ENCODE peak calls at places on chromosomes 7 and 10, in ten cellular contexts. M, B, X, Z, H, E, P, N, V and W are unnamed samples. For H3K36me3, the result is how much of the 10 kb centered on the place peaks cover.

GRCh38 chr7:140390466-140391190 is 7.7 kb downstream of the SLC37A3 start:
- DNase-seq in M (no peak), B (no peak), X (no peak), Z (no peak), H (no peak), E (no peak), P (peak), N (no peak), V (no peak), W (peak)

GRCh38 chr7:21020667-21021066 is 234.0 kb upstream of the SP8 start:
- DNase-seq in M (no peak), B (no peak), X (peak), Z (no peak), H (no peak), E (no peak), P (no peak), N (no peak), V (no peak), W (no peak)

GRCh38 chr10:31149835-31150512 is 118.3 kb upstream of the ZNF438 start:
- DNase-seq in M (no peak), B (no peak), X (no peak), Z (no peak), H (no peak), E (no peak), P (no peak), N (no peak), V (no peak), W (no peak)

GRCh38 chr7:129947001-129947400 is 5.8 kb downstream of the UBE2H start:
- DNase-seq in M (no peak), B (no peak), X (no peak), Z (no peak), H (no peak), E (no peak), P (no peak), N (no peak), V (no peak), W (no peak)

GRCh38 chr10:132974886-132975881 is 32.8 kb upstream of the CFAP46 start:
- DNase-seq in M (no peak), B (no peak), X (no peak), Z (peak), H (no peak), E (no peak), P (peak), N (no peak), V (no peak), W (no peak)

GRCh38 chr10:15485684-15486316 is 114.7 kb upstream of the FAM171A1 start:
- DNase-seq in M (no peak), B (no peak), X (no peak), Z (no peak), H (no peak), E (no peak), P (no peak), N (no peak), V (no peak), W (no peak)

GRCh38 chr7:25391295-25391861 is 163.1 kb upstream of the NPVF start:
- DNase-seq in M (peak), B (no peak), X (peak), Z (no peak), H (no peak), E (no peak), P (no peak), N (peak), V (no peak), W (no peak)

GRCh38 chr7:28755255-28755654 is 202.9 kb downstream of the TRIL start:
- DNase-seq in M (no peak), B (no peak), X (peak), Z (no peak), H (no peak), E (no peak), P (no peak), N (no peak), V (no peak), W (no peak)

GRCh38 chr10:12588091-12588850 is 238.9 kb downstream of the CAMK1D start:
- DNase-seq in M (no peak), B (no peak), X (peak), Z (no peak), H (no peak), E (no peak), P (no peak), N (no peak), V (peak), W (no peak)

GRCh38 chr7:32163141-32163806 is 93.1 kb upstream of the PDE1C start:
- DNase-seq in M (no peak), B (peak), X (peak), Z (no peak), H (peak), E (no peak), P (no peak), N (no peak), V (peak), W (no peak)

GRCh38 chr10:44858988-44859387 is 52.1 kb upstream of the TMEM72 start:
- DNase-seq in M (no peak), B (no peak), X (peak), Z (no peak), H (no peak), E (no peak), P (no peak), N (no peak), V (no peak), W (no peak)

GRCh38 chr10:98861962-98862361 is 373.7 kb downstream of the HPSE2 start:
- DNase-seq in M (no peak), B (no peak), X (no peak), Z (no peak), H (no peak), E (no peak), P (no peak), N (no peak), V (no peak), W (no peak)

GRCh38 chr10:132392811-132393694 is 3.9 kb upstream of the PWWP2B start:
- DNase-seq in M (no peak), B (no peak), X (peak), Z (no peak), H (no peak), E (no peak), P (peak), N (no peak), V (peak), W (no peak)

GRCh38 chr7:51346136-51346535 is 29.5 kb upstream of the COBL start:
- DNase-seq in M (no peak), B (no peak), X (no peak), Z (no peak), H (no peak), E (no peak), P (no peak), N (no peak), V (no peak), W (no peak)

GRCh38 chr10:126908729-126909526 is 3.7 kb downstream of the DOCK1 start:
- DNase-seq in M (no peak), B (no peak), X (no peak), Z (no peak), H (no peak), E (no peak), P (peak), N (no peak), V (no peak), W (no peak)

GRCh38 chr10:88467835-88468485 is 115.2 kb downstream of the RNLS start:
- DNase-seq in M (no peak), B (no peak), X (no peak), Z (no peak), H (no peak), E (no peak), P (no peak), N (no peak), V (no peak), W (no peak)

GRCh38 chr7:12244129-12244528 is 33.0 kb downstream of the TMEM106B start:
- DNase-seq in M (peak), B (peak), X (peak), Z (peak), H (peak), E (no peak), P (no peak), N (peak), V (peak), W (no peak)

GRCh38 chr7:45660201-45660900 is 86.2 kb downstream of the ADCY1 start:
- DNase-seq in M (no peak), B (no peak), X (no peak), Z (no peak), H (peak), E (no peak), P (no peak), N (no peak), V (no peak), W (no peak)

GRCh38 chr7:149822353-149822943 is 15.7 kb upstream of the ZNF862 start:
- DNase-seq in M (no peak), B (no peak), X (no peak), Z (peak), H (no peak), E (no peak), P (peak), N (no peak), V (no peak), W (no peak)

GRCh38 chr10:42990016-42990720 is 86.7 kb upstream of the RET start:
- DNase-seq in M (no peak), B (peak), X (no peak), Z (peak), H (no peak), E (no peak), P (peak), N (peak), V (no peak), W (no peak)

GRCh38 chr7:118609207-118609606 is 384.7 kb downstream of the ANKRD7 start:
- DNase-seq in M (no peak), B (no peak), X (no peak), Z (no peak), H (no peak), E (no peak), P (no peak), N (no peak), V (no peak), W (peak)

GRCh38 chr10:97229322-97229721 is 43.6 kb upstream of the SLIT1 start:
- DNase-seq in M (no peak), B (no peak), X (peak), Z (no peak), H (no peak), E (peak), P (no peak), N (no peak), V (no peak), W (no peak)

GRCh38 chr10:93678386-93678785 is 24.0 kb downstream of the FRA10AC1 start:
- DNase-seq in M (no peak), B (no peak), X (no peak), Z (no peak), H (no peak), E (no peak), P (no peak), N (no peak), V (no peak), W (no peak)

GRCh38 chr7:31887006-31887405 is 183.2 kb downstream of the PDE1C start:
- DNase-seq in M (no peak), B (no peak), X (no peak), Z (no peak), H (no peak), E (no peak), P (no peak), N (no peak), V (no peak), W (no peak)

GRCh38 chr7:151115836-151116418 is 29.7 kb downstream of the AGAP3 start:
- DNase-seq in M (no peak), B (peak), X (peak), Z (peak), H (peak), E (no peak), P (no peak), N (peak), V (peak), W (no peak)

GRCh38 chr10:61789031-61789430 is 112.5 kb upstream of the ARID5B start:
- DNase-seq in M (no peak), B (no peak), X (no peak), Z (no peak), H (no peak), E (no peak), P (no peak), N (no peak), V (no peak), W (no peak)

GRCh38 chr10:80614576-80615416 is 77.1 kb downstream of the SH2D4B start:
- DNase-seq in M (no peak), B (no peak), X (no peak), Z (no peak), H (no peak), E (no peak), P (no peak), N (no peak), V (no peak), W (no peak)

GRCh38 chr10:667602-668143 is 21.8 kb downstream of the DIP2C start:
- DNase-seq in M (no peak), B (no peak), X (no peak), Z (no peak), H (no peak), E (no peak), P (no peak), N (no peak), V (no peak), W (no peak)

GRCh38 chr10:668786-669485 is 20.5 kb downstream of the DIP2C start:
- DNase-seq in M (no peak), B (no peak), X (no peak), Z (no peak), H (no peak), E (no peak), P (no peak), N (no peak), V (peak), W (no peak)

GRCh38 chr10:665579-666091 is 23.8 kb downstream of the DIP2C start:
- DNase-seq in M (no peak), B (no peak), X (no peak), Z (no peak), H (peak), E (peak), P (no peak), N (no peak), V (peak), W (no peak)

GRCh38 chr10:666237-667012 is 23.0 kb downstream of the DIP2C start:
- DNase-seq in M (no peak), B (no peak), X (no peak), Z (no peak), H (no peak), E (no peak), P (no peak), N (no peak), V (peak), W (no peak)

DNA sequence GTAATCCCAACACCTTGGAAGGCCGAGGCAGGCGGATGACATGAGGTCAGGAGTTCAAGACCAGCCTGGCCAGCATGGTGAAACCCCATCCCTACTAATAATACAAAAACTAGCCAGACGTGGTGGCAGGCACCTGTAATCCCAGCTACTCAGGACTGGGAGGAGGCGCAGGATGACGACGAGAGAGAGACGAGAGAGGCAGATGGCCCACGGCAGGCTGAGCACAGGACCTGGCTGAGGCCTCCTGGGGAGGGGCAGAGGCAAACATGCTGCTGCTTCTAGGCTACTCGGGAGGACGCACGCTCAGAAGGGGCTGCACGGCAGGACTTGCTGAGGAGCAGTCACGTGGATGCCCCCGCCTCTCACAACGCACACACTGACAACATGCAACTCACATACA is 22.4 kb downstream of the DIP2C start:
- DNase-seq in M (no peak), B (no peak), X (no peak), Z (no peak), H (no peak), E (no peak), P (no peak), N (no peak), V (peak), W (no peak)
- H3K36me3 ChIP-seq in M (under half), B (under half), X (under half), Z (under half), H (under half), E (under half), P (under half), N (under half), V (under half), W (under half)

DNA sequence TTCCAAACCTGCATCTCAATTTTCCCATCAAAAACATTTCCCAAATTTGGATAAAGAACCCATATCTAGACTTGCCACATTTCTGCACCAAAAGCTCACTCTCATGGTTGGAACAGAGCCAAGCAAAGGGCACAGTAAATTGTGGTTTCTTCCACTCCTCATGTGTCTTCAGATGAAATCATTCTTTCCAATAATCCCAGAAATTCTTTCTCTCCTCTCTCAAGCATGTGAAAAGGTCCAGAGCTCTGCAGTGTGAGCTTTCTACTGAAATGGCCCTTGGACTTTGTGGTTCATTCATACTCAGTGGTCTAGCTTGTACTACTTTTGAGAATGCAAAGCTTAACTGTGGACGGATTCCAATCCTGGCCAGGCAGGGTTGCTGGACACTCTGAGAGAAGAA is 19.8 kb downstream of the PRSS2 start:
- DNase-seq in M (no peak), B (no peak), X (peak), Z (no peak), H (no peak), E (no peak), P (no peak), N (no peak), V (no peak), W (no peak)
- TF ChIP-seq CTCF in M (no peak), B (no peak), X (no peak), Z (no peak), H (no peak), E (no peak), P (no peak), N (no peak), V (no peak), W (no peak)

DNA sequence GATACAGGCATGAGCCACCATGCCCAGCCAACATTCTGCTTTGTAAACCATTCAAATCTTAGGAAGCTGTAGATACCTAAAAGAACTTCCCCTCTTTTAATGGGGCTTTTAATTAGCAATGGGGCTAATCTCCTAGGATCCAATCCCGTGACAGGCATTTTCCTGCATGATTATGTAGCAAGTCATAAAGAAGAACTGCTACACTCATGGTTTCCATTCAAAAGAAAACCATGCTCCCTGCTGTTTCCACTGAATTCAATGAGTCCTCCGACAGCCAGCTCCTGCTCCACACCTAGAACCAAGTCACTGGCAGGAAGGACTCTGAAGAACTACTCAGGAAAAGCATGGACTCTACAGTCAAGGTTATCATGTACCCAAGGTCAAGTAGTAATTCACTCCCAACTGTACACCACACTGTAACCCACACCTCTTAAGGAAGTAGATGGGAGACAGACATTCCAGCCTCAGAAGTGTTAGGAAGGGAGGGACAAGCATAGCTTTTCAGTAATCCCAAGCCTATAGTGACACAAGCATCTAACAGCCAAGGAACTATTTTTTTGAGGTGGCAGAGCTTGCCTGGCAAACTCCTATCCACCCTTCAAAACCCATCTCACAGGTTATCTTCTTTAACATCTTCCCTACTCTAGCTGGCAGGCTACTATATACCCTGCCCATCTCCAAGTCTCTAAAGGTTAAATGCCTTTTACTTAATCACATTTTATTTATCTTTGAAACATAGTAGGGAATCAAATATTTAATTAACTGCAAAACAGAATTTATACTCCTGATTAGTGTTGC is 47.5 kb downstream of the CTBP2 start:
- DNase-seq in M (peak), B (no peak), X (no peak), Z (no peak), H (no peak), E (no peak), P (no peak), N (no peak), V (no peak), W (no peak)
- H3K36me3 ChIP-seq in M (under half), B (under half), X (under half), Z (under half), H (under half), E (under half), P (under half), N (under half), V (under half), W (under half)

GRCh38 chr10:46268076-46268881 is 18.5 kb upstream of the ANTXRL start:
- DNase-seq in M (no peak), B (peak), X (no peak), Z (no peak), H (no peak), E (no peak), P (peak), N (no peak), V (peak), W (no peak)

GRCh38 chr10:46272863-46273415 is 13.9 kb upstream of the ANTXRL start:
- DNase-seq in M (no peak), B (no peak), X (no peak), Z (no peak), H (no peak), E (no peak), P (peak), N (no peak), V (no peak), W (no peak)

GRCh38 chr10:46277840-46278239 is 9.0 kb upstream of the ANTXRL start:
- DNase-seq in M (no peak), B (no peak), X (no peak), Z (no peak), H (no peak), E (no peak), P (no peak), N (no peak), V (no peak), W (no peak)

GRCh38 chr10:46270086-46270811 is 16.5 kb upstream of the ANTXRL start:
- DNase-seq in M (no peak), B (no peak), X (no peak), Z (no peak), H (no peak), E (no peak), P (peak), N (no peak), V (no peak), W (no peak)

GRCh38 chr10:46273506-46274477 is 13.0 kb upstream of the ANTXRL start:
- DNase-seq in M (no peak), B (no peak), X (no peak), Z (no peak), H (no peak), E (no peak), P (peak), N (no peak), V (no peak), W (no peak)
- TF ChIP-seq CTCF in M (no peak), B (no peak), X (no peak), Z (no peak), H (no peak), E (no peak), P (no peak), N (no peak), V (no peak), W (no peak)

GRCh38 chr10:101968910-101969321 is 87.1 kb downstream of the ARMH3 start:
- DNase-seq in M (no peak), B (no peak), X (no peak), Z (no peak), H (no peak), E (no peak), P (no peak), N (no peak), V (no peak), W (peak)
- H3K36me3 ChIP-seq in M (under half), B (under half), X (under half), Z (half or more), H (under half), E (under half), P (under half), N (under half), V (under half), W (under half)